ENCODE peak calls at places on chromosomes 12 and 14, in eight cellular contexts. X is CD8-positive, alpha-beta T cell; D is kidney; Q is hepatocyte; J is endothelial cell; A is left lung; R is uterus; K is fibroblast of lung. L is an unnamed sample.
A peak's percentile ranks its signal among the peaks of the same experiment; 100 is the strongest.

GRCh38 chr12:21945002-21945401 is 3.8 kb upstream of the ABCC9 start:
- DNase-seq in Q (no peak), D (no peak), A (no peak), R (no peak), K (no peak), J (no peak), X (no peak), L (no peak)

GRCh38 chr12:8045952-8046944 is 13.7 kb downstream of the FOXJ2 start:
- DNase-seq in A (peak; percentile 72), D (peak; percentile 83), J (peak; percentile 85), K (peak; percentile 53), X (peak; percentile 75), R (peak; percentile 79), Q (peak; percentile 86), L (no peak)

GRCh38 chr12:100398307-100398706 is 41.4 kb downstream of the SLC17A8 start:
- DNase-seq in A (no peak), D (no peak), J (no peak), R (no peak), X (no peak), K (no peak), Q (peak; percentile 18), L (no peak)

GRCh38 chr12:50425859-50426258 is 25.2 kb downstream of the LARP4 start:
- DNase-seq in A (no peak), Q (no peak), D (no peak), J (peak; percentile 33), X (no peak), K (no peak), R (no peak), L (no peak)

GRCh38 chr14:91290986-91291385 is 46.5 kb upstream of the GPR68 start:
- DNase-seq in A (no peak), J (no peak), Q (no peak), K (no peak), D (peak; percentile 3), R (no peak), X (no peak), L (no peak)

GRCh38 chr14:65495196-65495595 is 82.7 kb downstream of the FUT8 start:
- DNase-seq in J (no peak), X (no peak), D (no peak), A (no peak), Q (no peak), R (no peak), K (peak; percentile 64), L (no peak)

GRCh38 chr12:58341791-58342190 is 400.4 kb downstream of the ATP23 start:
- DNase-seq in D (no peak), Q (peak; percentile 12), K (peak; percentile 69), J (no peak), R (no peak), A (no peak), X (no peak), L (no peak)

GRCh38 chr12:101838628-101839323 is 8.0 kb upstream of the GNPTAB start:
- DNase-seq in A (no peak), J (no peak), K (no peak), D (no peak), X (no peak), R (no peak), Q (no peak), L (no peak)

GRCh38 chr14:32654106-32654505 is 284.6 kb upstream of the NPAS3 start:
- DNase-seq in J (no peak), R (no peak), D (no peak), Q (no peak), K (no peak), X (no peak), A (no peak), L (no peak)

GRCh38 chr14:94000986-94001385 is 3.9 kb downstream of the CCDC197 start:
- DNase-seq in D (no peak), R (no peak), A (no peak), K (no peak), X (no peak), Q (no peak), J (no peak), L (no peak)

GRCh38 chr14:103904493-103905107 is 23.7 kb upstream of the TDRD9 start:
- DNase-seq in K (no peak), Q (no peak), J (no peak), X (no peak), D (peak; percentile 15), R (no peak), A (no peak), L (no peak)

GRCh38 chr14:33686856-33687255 is 264.0 kb downstream of the EGLN3 start:
- DNase-seq in A (no peak), Q (no peak), D (no peak), J (no peak), X (no peak), R (no peak), K (peak; percentile 82), L (no peak)

DNA sequence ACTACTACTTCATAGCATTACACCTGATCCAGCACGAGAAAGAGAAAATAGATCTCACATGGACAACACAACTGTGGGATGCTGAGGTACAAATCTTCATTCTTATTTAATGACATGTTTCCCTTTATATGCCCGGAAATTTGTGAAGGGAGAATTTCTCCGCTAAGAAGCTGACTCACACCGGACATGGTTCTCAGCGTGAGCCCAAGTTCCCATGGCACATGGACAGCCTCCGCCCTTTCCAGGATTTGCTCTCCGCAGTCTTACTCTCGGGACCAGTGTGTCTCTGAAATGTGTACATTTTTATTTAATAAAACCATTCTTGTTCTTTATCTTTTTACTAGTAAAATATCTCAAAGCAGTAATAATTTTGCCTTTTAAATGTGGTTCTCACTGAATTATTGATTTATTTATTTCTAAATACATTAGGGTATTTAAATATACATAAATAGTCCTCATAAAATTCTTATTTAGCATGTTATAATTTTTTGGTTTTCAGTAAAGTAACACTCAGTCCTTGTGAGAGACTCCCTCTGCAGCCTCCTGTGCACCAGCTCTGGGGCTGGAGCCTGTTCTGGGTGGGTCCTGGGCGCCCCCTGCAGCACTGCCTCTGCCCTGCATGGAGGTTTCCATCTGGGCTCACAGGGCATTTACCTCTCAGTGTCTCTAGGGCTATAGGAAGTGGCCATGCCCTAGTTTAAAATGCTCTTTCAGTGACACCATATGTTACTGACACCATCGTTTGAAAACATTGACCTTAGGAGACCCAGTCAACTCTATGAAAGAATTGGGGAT is 1155.0 kb downstream of the TMEM121 start:
- DNase-seq in X (no peak), A (no peak), K (no peak), D (no peak), R (no peak), Q (no peak), J (no peak), L (no peak)
- TF ChIP-seq CTCF in X (peak; percentile 33), A (no peak), K (no peak), D (no peak), R (no peak), Q (no peak), J (no peak), L (no peak)

DNA sequence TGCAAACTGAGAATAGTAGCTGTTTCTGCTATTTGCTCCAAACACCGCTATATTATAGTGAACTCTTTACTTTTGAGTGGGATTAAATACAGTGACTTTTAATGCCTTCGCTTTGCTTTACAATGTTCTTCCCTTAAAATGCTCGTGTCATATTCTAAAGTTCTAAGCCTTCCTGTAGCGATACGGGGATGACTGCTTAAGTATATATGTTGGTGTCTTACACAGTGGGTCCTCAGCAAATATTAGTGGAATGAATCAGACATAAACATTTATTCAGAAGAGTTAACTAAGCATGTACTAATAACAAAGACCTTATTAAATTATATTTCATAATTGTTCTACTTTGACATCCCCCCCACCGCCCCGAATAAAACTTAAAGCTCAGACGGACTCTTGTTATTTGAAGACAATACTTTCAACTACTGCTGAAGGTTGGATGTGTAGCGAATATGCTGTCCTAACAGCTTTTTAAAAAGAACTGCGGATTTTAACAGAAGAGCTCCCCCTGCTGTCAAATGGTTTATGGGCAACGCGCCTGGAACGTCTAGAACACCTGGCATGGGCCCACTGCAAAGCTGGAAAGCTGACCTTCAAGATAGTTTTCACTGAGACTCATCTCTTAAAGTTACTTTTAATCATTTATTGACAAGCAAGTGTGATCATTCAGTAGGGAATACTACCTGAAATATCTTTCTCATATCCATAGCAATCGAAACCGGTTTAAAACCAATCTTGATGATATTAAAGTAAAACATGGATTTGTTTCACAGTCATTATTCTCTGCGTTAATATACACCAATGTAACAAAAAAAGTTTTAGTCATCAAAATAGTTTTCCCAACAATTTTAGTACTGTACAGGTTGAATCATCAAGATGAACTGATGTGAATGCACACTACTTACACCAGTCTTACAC is 136.7 kb upstream of the KRAS start:
- DNase-seq in D (peak; percentile 84), X (peak; percentile 63), Q (peak; percentile 93), J (peak; percentile 80), A (peak; percentile 77), K (peak; percentile 81), R (peak; percentile 89), L (no peak)
- TF ChIP-seq CTCF in D (peak; percentile 91), X (peak; percentile 84), Q (peak; percentile 90), J (peak; percentile 69), A (peak; percentile 74), K (peak; percentile 83), R (peak; percentile 88), L (peak; percentile 97)

GRCh38 chr12:89653-90052 is 23.1 kb downstream of the IQSEC3 start:
- DNase-seq in A (no peak), X (no peak), J (no peak), Q (no peak), D (no peak), R (no peak), K (no peak), L (no peak)
- TF ChIP-seq CTCF in A (no peak), X (no peak), J (no peak), Q (no peak), D (no peak), R (no peak), K (no peak), L (no peak)

DNA sequence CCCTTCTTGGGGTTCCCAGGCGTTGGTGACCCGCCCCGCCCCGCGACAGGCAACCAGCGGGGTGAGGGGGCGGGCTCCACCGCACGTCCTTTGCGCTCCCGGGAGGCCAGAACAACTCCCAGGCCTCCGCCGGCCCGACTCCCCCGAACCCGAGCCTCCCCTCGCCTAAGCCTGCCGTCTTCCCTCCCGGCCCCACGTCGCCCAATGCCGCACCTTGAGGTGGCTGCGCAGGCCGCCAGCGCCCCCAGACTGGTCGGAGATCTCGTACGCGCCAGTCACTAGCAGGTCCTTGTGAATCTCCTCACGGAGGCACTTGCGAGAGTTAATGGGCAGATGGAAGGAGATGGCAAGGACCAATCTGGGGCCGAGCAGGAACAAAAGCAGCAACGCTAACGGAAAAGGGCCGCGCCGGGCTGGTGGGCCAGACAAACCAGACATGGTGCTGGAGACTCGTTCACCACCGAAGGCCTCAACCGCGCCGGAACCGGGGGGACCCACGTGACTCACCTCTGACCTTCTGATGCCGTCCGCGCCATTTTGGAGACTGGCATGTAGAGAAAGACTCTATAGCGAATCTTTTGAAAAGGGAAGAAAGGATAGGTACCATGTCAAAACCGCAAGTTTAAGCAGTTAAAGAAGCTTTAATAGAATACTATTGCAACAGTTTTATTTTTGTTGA is at the start of gene TMED10:
- DNase-seq in D (peak; percentile 96), J (peak; percentile 84), Q (peak; percentile 93), X (peak; percentile 90), R (peak; percentile 87), A (peak; percentile 90), K (peak; percentile 83), L (peak; percentile 96)
- TF ChIP-seq CTCF in D (no peak), J (no peak), Q (no peak), X (no peak), R (no peak), A (no peak), K (no peak), L (peak; percentile 53)

GRCh38 chr12:52390739-52391617 is 5.5 kb upstream of the KRT84 start:
- DNase-seq in K (no peak), X (no peak), J (peak; percentile 47), R (no peak), Q (peak; percentile 39), D (peak; percentile 50), A (no peak), L (no peak)
- TF ChIP-seq CTCF in K (peak; percentile 54), X (no peak), J (peak; percentile 79), R (peak; percentile 40), Q (peak; percentile 63), D (no peak), A (peak; percentile 23), L (peak; percentile 80)

GRCh38 chr12:120103044-120103338 is 13.6 kb downstream of the RAB35 start:
- DNase-seq in A (no peak), R (no peak), J (no peak), K (no peak), Q (no peak), D (no peak), X (no peak), L (no peak)
- TF ChIP-seq CTCF in A (no peak), R (no peak), J (no peak), K (no peak), Q (no peak), D (no peak), X (no peak), L (no peak)